ENCODE peak calls at places on chromosome 17, in six cellular contexts. F is mammary epithelial cell, K is neural crest cell, W is WTC11, J is nephron progenitor cell, X is fibroblast of lung. B is an unnamed sample.
A peak's percentile ranks its signal among the peaks of the same experiment; 100 is the strongest.

GRCh38 chr17:39677581-39678339 is 9.5 kb downstream of the PNMT start:
- DNase-seq in W (no peak), J (no peak), F (no peak), K (no peak), X (no peak), B (no peak)

GRCh38 chr17:43753488-43754129 is 5.0 kb downstream of the SOST start:
- DNase-seq in W (no peak), J (no peak), K (no peak), F (peak; percentile 82), X (peak; percentile 49), B (no peak)

GRCh38 chr17:1810450-1811103 is 19.1 kb downstream of the SMYD4 start:
- DNase-seq in F (no peak), K (no peak), J (no peak), W (no peak), X (no peak), B (no peak)

GRCh38 chr17:62193297-62193696 is 128.2 kb upstream of the MED13 start:
- DNase-seq in F (no peak), J (no peak), X (no peak), W (no peak), K (no peak), B (no peak)

GRCh38 chr17:17728550-17729251 is 47.4 kb downstream of the RAI1 start:
- DNase-seq in J (no peak), W (no peak), F (peak; percentile 86), K (no peak), X (peak; percentile 29), B (no peak)

GRCh38 chr17:1298616-1299015 is 19.2 kb downstream of the TRARG1 start:
- DNase-seq in J (peak; percentile 67), W (peak; percentile 68), K (no peak), F (no peak), X (no peak), B (peak; percentile 28)

GRCh38 chr17:5584383-5584951 is at the start of gene NLRP1:
- DNase-seq in K (no peak), W (no peak), X (peak; percentile 92), F (peak; percentile 99), J (no peak), B (no peak)

GRCh38 chr17:62627904-62628603 is 584 bp downstream of the MRC2 start:
- DNase-seq in J (peak; percentile 62), K (no peak), F (peak; percentile 57), W (no peak), X (peak; percentile 76), B (no peak)

GRCh38 chr17:19306160-19307111 is 56.1 kb downstream of the B9D1 start:
- DNase-seq in K (no peak), F (no peak), W (no peak), J (no peak), X (no peak), B (no peak)

GRCh38 chr17:17303010-17303846 is at the start of gene NT5M:
- DNase-seq in F (peak; percentile 59), J (peak; percentile 85), X (peak; percentile 74), K (peak; percentile 66), W (peak; percentile 75), B (peak; percentile 73)

GRCh38 chr17:8485491-8485890 is 49.8 kb downstream of the NDEL1 start:
- DNase-seq in K (no peak), J (no peak), X (no peak), W (no peak), F (no peak), B (no peak)

GRCh38 chr17:48500435-48501426 is 30.1 kb downstream of the HOXB1 start:
- DNase-seq in W (no peak), X (peak; percentile 59), J (no peak), F (no peak), K (no peak), B (no peak)

GRCh38 chr17:17351356-17351891 is 48.3 kb downstream of the NT5M start:
- DNase-seq in K (no peak), F (no peak), W (no peak), X (no peak), J (no peak), B (no peak)

GRCh38 chr17:42340691-42341127 is 47.5 kb downstream of the STAT3 start:
- DNase-seq in F (no peak), X (no peak), W (no peak), J (no peak), K (no peak), B (no peak)

GRCh38 chr17:7969434-7969833 is 33.0 kb upstream of the GUCY2D start:
- DNase-seq in J (no peak), W (no peak), K (no peak), F (no peak), X (no peak), B (no peak)

GRCh38 chr17:61205931-61206330 is 193.7 kb upstream of the TBX2 start:
- DNase-seq in F (no peak), W (no peak), K (no peak), J (no peak), X (peak; percentile 70), B (no peak)

GRCh38 chr17:35218901-35219300 is 24.0 kb upstream of the SLFN5 start:
- DNase-seq in J (no peak), F (no peak), X (no peak), W (no peak), K (no peak), B (no peak)

GRCh38 chr17:6456914-6457687 is 12.8 kb downstream of the PIMREG start:
- DNase-seq in X (peak; percentile 63), F (peak; percentile 32), K (no peak), J (no peak), W (no peak), B (no peak)

GRCh38 chr17:55540414-55541091 is 29.3 kb upstream of the SMIM36 start:
- DNase-seq in K (no peak), X (peak; percentile 81), W (no peak), J (no peak), F (peak; percentile 63), B (no peak)

GRCh38 chr17:66980896-66981295 is 16.4 kb downstream of the CACNG4 start:
- DNase-seq in K (no peak), W (no peak), F (peak; percentile 68), J (no peak), X (no peak), B (no peak)

GRCh38 chr17:41734949-41735313 is 488 bp upstream of the HAP1 start:
- DNase-seq in W (peak; percentile 65), F (no peak), X (no peak), K (no peak), J (no peak), B (peak; percentile 31)

GRCh38 chr17:46935658-46936266 is 12.8 kb downstream of the GOSR2 start:
- DNase-seq in J (no peak), W (no peak), X (peak; percentile 28), K (no peak), F (no peak), B (no peak)

GRCh38 chr17:82936768-82937171 is 96.9 kb upstream of the ZNF750 start:
- DNase-seq in X (no peak), K (no peak), W (peak; percentile 7), J (no peak), F (no peak), B (no peak)

GRCh38 chr17:64920026-64920418 is 744 bp upstream of the LRRC37A3 start:
- DNase-seq in J (no peak), W (no peak), X (no peak), K (no peak), F (no peak), B (no peak)

GRCh38 chr17:699350-699749 is 15.3 kb downstream of the VPS53 start:
- DNase-seq in J (no peak), F (no peak), K (no peak), X (no peak), W (no peak), B (no peak)

GRCh38 chr17:7217113-7217987 is 2.3 kb downstream of the DLG4 start:
- DNase-seq in K (peak; percentile 56), J (peak; percentile 59), W (no peak), F (no peak), X (peak; percentile 76), B (peak; percentile 67)

GRCh38 chr17:45220079-45220478 is 1.6 kb upstream of the FMNL1 start:
- DNase-seq in F (no peak), W (no peak), X (no peak), K (no peak), J (no peak), B (no peak)

GRCh38 chr17:77502626-77503292 is 362.0 kb downstream of the SEC14L1 start:
- DNase-seq in X (no peak), J (no peak), W (peak; percentile 3), K (no peak), F (no peak), B (no peak)

GRCh38 chr17:3447625-3448024 is 14.0 kb upstream of the OR1E2 start:
- DNase-seq in W (peak; percentile 21), X (no peak), K (no peak), F (peak; percentile 20), J (no peak), B (peak; percentile 12)
- TF ChIP-seq CTCF in W (no peak), X (no peak), K (no peak), F (peak; percentile 4), J (no peak), B (no peak)

GRCh38 chr17:80424878-80425765 is 10.2 kb downstream of the ENDOV start:
- DNase-seq in J (no peak), W (no peak), X (no peak), F (no peak), K (no peak), B (no peak)

GRCh38 chr17:80425835-80426426 is 11.0 kb downstream of the ENDOV start:
- DNase-seq in K (no peak), X (no peak), J (no peak), W (no peak), F (no peak), B (no peak)

GRCh38 chr17:80428363-80428762 is 13.4 kb downstream of the ENDOV start:
- DNase-seq in K (no peak), W (no peak), X (no peak), F (no peak), J (no peak), B (no peak)

GRCh38 chr17:80427366-80428282 is 12.7 kb downstream of the ENDOV start:
- DNase-seq in X (no peak), K (no peak), W (no peak), F (no peak), J (no peak), B (no peak)

DNA sequence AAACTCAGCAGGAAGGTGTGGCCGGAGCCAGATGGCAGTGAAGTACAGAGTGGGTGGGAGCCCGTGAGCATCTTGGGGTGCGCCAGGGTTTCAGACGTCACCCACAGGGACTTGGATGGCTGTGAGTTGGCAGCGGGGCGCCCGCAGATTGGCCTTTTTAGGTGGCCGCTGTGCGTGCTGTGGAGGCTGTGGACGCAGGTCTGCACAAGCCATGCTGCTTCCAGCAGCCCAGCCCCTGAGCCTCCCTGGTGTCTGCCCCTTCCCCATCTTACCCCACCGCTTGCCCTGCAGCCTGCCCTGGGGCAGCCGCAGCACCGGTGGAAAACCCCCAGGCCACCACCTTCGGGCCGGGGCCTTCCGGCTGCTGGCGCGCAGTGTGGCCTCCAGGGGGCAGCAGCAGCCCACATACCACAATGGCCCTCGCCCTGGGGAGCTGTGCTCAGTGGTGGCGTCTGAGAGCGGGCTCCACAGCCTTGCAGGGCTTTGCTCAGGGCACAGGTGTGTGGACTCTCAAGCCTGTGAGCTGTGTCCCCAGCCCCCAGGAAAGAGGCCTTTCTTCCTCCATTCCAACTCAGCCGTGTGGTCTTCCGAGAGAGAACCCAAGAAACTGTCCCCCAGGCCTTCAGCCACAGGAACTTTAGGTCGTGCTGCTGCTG is 11.8 kb downstream of the ENDOV start:
- DNase-seq in J (peak; percentile 90), F (peak; percentile 46), W (peak; percentile 93), X (peak; percentile 34), K (peak; percentile 90), B (peak; percentile 92)
- TF ChIP-seq CTCF in J (peak; percentile 94), F (peak; percentile 86), W (peak; percentile 93), X (peak; percentile 77), K (peak; percentile 97), B (peak; percentile 95)

GRCh38 chr17:79840204-79840988 is 1.2 kb upstream of the CBX4 start:
- DNase-seq in K (peak; percentile 45), F (no peak), W (peak; percentile 63), J (peak; percentile 51), X (no peak), B (peak; percentile 56)
- TF ChIP-seq CTCF in K (peak; percentile 23), F (peak; percentile 5), W (no peak), J (no peak), X (no peak), B (no peak)

GRCh38 chr17:76189741-76190140 is 48.7 kb upstream of the FOXJ1 start:
- DNase-seq in J (no peak), X (no peak), K (no peak), F (no peak), W (peak; percentile 19), B (no peak)
- TF ChIP-seq CTCF in J (no peak), X (no peak), K (no peak), F (no peak), W (no peak), B (no peak)

B was measured in endothelial cell.